ENCODE peak calls at places on chromosomes 7 and 10, in five cellular contexts. Q is left cardiac atrium, R is fibroblast of the aortic adventitia, Y is astrocyte of the spinal cord, O is A549. J is an unnamed sample.

GRCh38 chr7:957418-958220 is 3.1 kb upstream of the ADAP1 start:
- DNase-seq in O (no peak), Q (peak; percentile 51), Y (no peak), R (no peak), J (peak; percentile 79)

GRCh38 chr10:73998623-73999622 is 1.0 kb downstream of the VCL start:
- DNase-seq in O (peak; percentile 74), R (peak; percentile 89), Q (peak; percentile 71), Y (peak; percentile 90), J (peak; percentile 70)

GRCh38 chr7:22732556-22733126 is 5.6 kb downstream of the IL6 start:
- DNase-seq in Q (no peak), O (peak; percentile 28), R (peak; percentile 71), Y (peak; percentile 25), J (no peak)

GRCh38 chr10:11510714-11511113 is 100.7 kb downstream of the USP6NL start:
- DNase-seq in O (no peak), Y (no peak), Q (no peak), R (no peak), J (no peak)

GRCh38 chr10:21721000-21721670 is 187.1 kb downstream of the MLLT10 start:
- DNase-seq in R (no peak), O (no peak), Q (no peak), Y (peak; percentile 38), J (no peak)

GRCh38 chr10:124219655-124220054 is 126.3 kb upstream of the CHST15 start:
- DNase-seq in Y (no peak), Q (no peak), O (no peak), R (no peak), J (no peak)

GRCh38 chr7:101935521-101936141 is 118.2 kb downstream of the CUX1 start:
- DNase-seq in Y (no peak), O (no peak), R (no peak), Q (peak; percentile 75), J (no peak)

GRCh38 chr7:151012921-151013347 is 11.4 kb downstream of the ATG9B start:
- DNase-seq in O (peak; percentile 54), Q (no peak), Y (peak; percentile 33), R (no peak), J (no peak)

GRCh38 chr10:101617824-101618568 is 29.9 kb downstream of the DPCD start:
- DNase-seq in Q (no peak), O (no peak), Y (no peak), R (no peak), J (no peak)

J was measured in lower lobe of right lung.